ENCODE peak calls at places on chromosomes 5 and 9, in ten cellular contexts. S is spleen, Q is body of pancreas, M is ovary, X is H1, C is thyroid gland, I is prostate gland, D is tibial nerve, U is gastrocnemius medialis, Z is upper lobe of left lung. E is an unnamed sample. For H3K36me3, the result is how much of the 10 kb centered on the place peaks cover.

GRCh38 chr5:60598424-60598823 is 101.5 kb downstream of the DEPDC1B start:
- DNase-seq in U (no peak), Q (no peak), X (no peak), D (no peak), Z (no peak), I (no peak), M (no peak), C (no peak), S (no peak), E (no peak)

GRCh38 chr5:91245074-91245452 is 138.1 kb downstream of the ARRDC3 start:
- DNase-seq in S (no peak), I (no peak), Q (no peak), X (no peak), U (peak), Z (no peak), M (no peak), D (no peak), C (no peak), E (no peak)

GRCh38 chr5:172180936-172181335 is 7.1 kb downstream of the STK10 start:
- DNase-seq in C (no peak), Z (no peak), S (peak), D (no peak), X (no peak), I (no peak), U (no peak), Q (no peak), M (no peak), E (no peak)

GRCh38 chr9:35570709-35571108 is 34.4 kb upstream of the TESK1 start:
- DNase-seq in Q (no peak), I (no peak), C (no peak), Z (no peak), S (no peak), X (no peak), D (no peak), U (no peak), M (no peak), E (no peak)

GRCh38 chr5:30765227-30765626 is 428.3 kb upstream of the CDH6 start:
- DNase-seq in I (no peak), U (no peak), S (no peak), X (no peak), Q (no peak), Z (no peak), C (no peak), D (no peak), M (no peak), E (no peak)

GRCh38 chr5:137481596-137481995 is 17.5 kb downstream of the SPOCK1 start:
- DNase-seq in M (no peak), C (peak), Q (no peak), U (no peak), D (no peak), X (no peak), I (no peak), Z (no peak), S (no peak), E (no peak)

GRCh38 chr5:159395202-159395601 is 64.9 kb upstream of the IL12B start:
- DNase-seq in M (no peak), X (no peak), I (no peak), Z (no peak), Q (no peak), C (no peak), S (no peak), U (no peak), D (no peak), E (no peak)

GRCh38 chr5:37859805-37860204 is 20.0 kb upstream of the GDNF start:
- DNase-seq in X (no peak), D (no peak), U (no peak), I (no peak), C (no peak), S (no peak), Q (no peak), M (no peak), Z (no peak), E (no peak)

GRCh38 chr5:83145241-83145640 is 67.9 kb downstream of the XRCC4 start:
- DNase-seq in D (no peak), X (no peak), C (no peak), I (no peak), M (no peak), Q (no peak), Z (no peak), S (no peak), U (no peak), E (no peak)

GRCh38 chr5:4258170-4258569 is 662.5 kb downstream of the IRX1 start:
- DNase-seq in U (no peak), M (no peak), Z (no peak), I (no peak), X (no peak), C (no peak), Q (no peak), S (no peak), D (no peak), E (no peak)

GRCh38 chr5:124790895-124791732 is 44.7 kb upstream of the ZNF608 start:
- DNase-seq in Q (no peak), Z (no peak), I (no peak), U (no peak), M (no peak), C (no peak), X (no peak), S (no peak), D (no peak), E (no peak)

GRCh38 chr9:16119261-16119660 is 566.4 kb downstream of the CCDC171 start:
- DNase-seq in M (no peak), X (no peak), S (no peak), Q (no peak), I (no peak), Z (no peak), C (no peak), D (no peak), U (no peak), E (no peak)

GRCh38 chr5:79851694-79852006 is 139.4 kb downstream of the MTX3 start:
- DNase-seq in Z (no peak), I (no peak), S (no peak), U (no peak), M (no peak), Q (no peak), C (peak), D (no peak), X (no peak), E (no peak)

GRCh38 chr5:151742870-151743294 is 15.5 kb downstream of the ATOX1 start:
- DNase-seq in D (no peak), Z (no peak), S (no peak), M (peak), U (no peak), Q (peak), C (peak), I (peak), X (peak), E (peak)

GRCh38 chr9:127832248-127832647 is 22.2 kb downstream of the ENG start:
- DNase-seq in X (no peak), M (peak), D (no peak), Z (no peak), U (no peak), I (no peak), Q (no peak), S (no peak), C (peak), E (no peak)

GRCh38 chr5:167284491-167284890 is 1007.0 kb upstream of the WWC1 start:
- DNase-seq in X (no peak), S (no peak), I (no peak), Q (no peak), M (no peak), Z (no peak), U (no peak), D (no peak), C (no peak), E (no peak)

GRCh38 chr9:106675780-106676179 is 187.2 kb upstream of the ZNF462 start:
- DNase-seq in I (no peak), C (no peak), D (no peak), U (peak), Q (no peak), X (no peak), M (no peak), S (no peak), Z (no peak), E (no peak)

DNA sequence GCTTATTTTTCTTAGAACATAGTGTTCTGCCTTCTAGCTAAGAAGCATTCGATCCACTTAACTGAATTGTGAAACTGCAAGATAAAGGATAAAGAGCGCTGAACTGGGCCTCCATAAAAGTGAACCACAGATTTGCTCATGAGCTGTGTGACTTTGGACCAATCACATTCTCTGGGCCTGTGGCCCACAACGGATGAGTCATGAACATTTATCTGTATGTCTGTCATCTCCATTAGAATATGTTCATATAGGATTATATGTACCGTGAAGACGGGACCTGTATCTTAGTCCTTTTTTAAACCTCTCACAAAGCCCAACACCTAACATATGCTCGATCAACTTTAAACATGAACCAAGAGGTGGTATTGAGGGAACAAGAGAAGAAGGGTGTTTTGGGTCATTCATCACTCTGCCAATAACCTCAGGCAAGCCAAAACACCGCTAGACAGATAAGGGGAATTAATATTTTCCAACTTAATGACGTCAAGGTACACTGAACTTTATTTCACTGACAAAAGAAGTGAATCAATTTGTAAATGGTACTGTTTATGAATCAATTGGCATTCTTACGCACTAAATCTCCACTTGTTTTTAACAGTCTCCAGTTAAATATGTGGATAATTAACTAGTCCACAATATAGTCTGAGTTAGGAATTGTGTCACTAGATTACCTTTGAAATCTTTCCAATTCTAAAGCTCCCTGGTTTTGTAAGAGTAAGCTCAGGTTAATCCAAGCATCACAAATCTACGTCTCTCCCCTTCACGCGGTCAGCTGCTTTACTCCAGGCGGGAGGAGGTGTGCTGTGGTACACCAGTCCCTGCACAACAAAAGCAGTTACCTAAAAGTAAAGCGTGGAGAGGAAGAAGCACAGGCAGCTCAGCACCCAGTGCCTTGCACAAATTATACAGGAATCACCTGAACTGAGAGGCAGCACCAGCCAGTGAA is 1.6 kb downstream of the TMEM245 start:
- DNase-seq in I (no peak), S (no peak), M (no peak), Q (peak), X (no peak), U (peak), C (peak), Z (peak), D (no peak), E (no peak)
- TF ChIP-seq POLR2A in I (no peak), S (no peak), M (no peak), Q (no peak), X (no peak), U (peak), C (no peak), Z (no peak), D (no peak), E (no peak)

DNA sequence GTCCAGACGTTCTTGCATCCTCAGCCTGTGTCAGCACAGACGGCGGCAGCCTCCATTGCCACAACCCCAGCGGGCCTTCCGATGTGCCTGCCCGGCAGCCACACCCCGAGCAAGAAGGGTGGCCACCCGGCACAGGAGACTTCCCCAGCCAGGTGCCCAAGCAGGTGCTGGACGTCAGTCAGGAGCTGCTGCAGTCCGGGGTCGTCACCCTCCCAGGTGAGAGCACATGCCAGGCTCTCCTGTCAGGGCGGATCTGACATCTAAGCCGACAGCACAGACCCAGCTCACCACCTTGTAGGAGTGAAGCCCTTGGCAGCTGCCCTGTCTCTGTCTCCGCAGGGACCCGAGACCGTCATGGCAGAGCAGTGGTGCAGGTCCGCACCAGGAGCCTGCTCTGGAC is 48.3 kb upstream of the LRRC14B start:
- DNase-seq in M (no peak), U (no peak), D (no peak), I (no peak), Z (no peak), Q (no peak), C (no peak), X (peak), S (no peak), E (no peak)
- H3K36me3 ChIP-seq in M (under half), U (under half), D (under half), I (under half), Z (under half), Q (under half), C (under half), X (under half), S (under half), E (under half)

GRCh38 chr9:91899611-91900010 is 50.4 kb downstream of the ROR2 start:
- DNase-seq in X (no peak), M (no peak), I (no peak), U (no peak), S (peak), Q (no peak), D (no peak), C (no peak), Z (no peak), E (no peak)
- H3K4me3 ChIP-seq in X (no peak), M (no peak), I (no peak), U (no peak), S (no peak), Q (no peak), D (no peak), C (no peak), Z (no peak), E (no peak)

GRCh38 chr5:67095346-67095871 is 101.2 kb downstream of the CD180 start:
- DNase-seq in X (no peak), C (peak), Q (peak), D (peak), M (peak), I (peak), U (peak), Z (peak), S (no peak), E (peak)
- TF ChIP-seq POLR2A in X (no peak), C (no peak), Q (no peak), D (no peak), M (no peak), I (no peak), U (no peak), Z (no peak), S (no peak), E (no peak)